ENCODE peak calls at places on chromosomes 12 and 14, in six cellular contexts. S is SHP77; E is PC-9; D is substantia nigra; W is activated T-cell treated with anti-CD3 and anti-CD28 coated beads, Interleukin-2, amount 50 U/mL, for 72 hours; V is ELR. M is an unnamed sample.

GRCh38 chr12:123950476-123951169 is 22.0 kb downstream of the CCDC92 start:
- DNase-seq in V (no peak), D (no peak), S (no peak), E (no peak), W (no peak), M (no peak)

GRCh38 chr12:67765969-67766368 is 117.4 kb downstream of the DYRK2 start:
- DNase-seq in S (no peak), D (no peak), E (no peak), W (no peak), V (no peak), M (no peak)

GRCh38 chr12:31644536-31644935 is 15.0 kb upstream of the ETFBKMT start:
- DNase-seq in W (no peak), D (no peak), S (no peak), E (no peak), V (no peak), M (no peak)

GRCh38 chr14:102507026-102507860 is 2.3 kb downstream of the ANKRD9 start:
- DNase-seq in E (no peak), W (no peak), V (no peak), D (no peak), S (no peak), M (no peak)

GRCh38 chr12:61523276-61523992 is 736.8 kb upstream of the USP15 start:
- DNase-seq in D (no peak), S (no peak), V (no peak), E (no peak), W (no peak), M (no peak)

GRCh38 chr14:32620724-32621123 is 291.6 kb downstream of the AKAP6 start:
- DNase-seq in S (no peak), E (no peak), W (no peak), D (no peak), V (peak), M (no peak)

GRCh38 chr14:28744126-28744525 is 22.5 kb upstream of the FOXG1 start:
- DNase-seq in E (no peak), V (no peak), D (no peak), S (no peak), W (no peak), M (no peak)

GRCh38 chr12:124725099-124725498 is 138.6 kb downstream of the SCARB1 start:
- DNase-seq in W (no peak), S (no peak), D (no peak), E (no peak), V (no peak), M (no peak)

GRCh38 chr12:29226621-29227020 is 77.5 kb downstream of the FAR2 start:
- DNase-seq in S (no peak), D (no peak), W (no peak), E (peak), V (no peak), M (no peak)

GRCh38 chr14:50560929-50561280 is 960 bp downstream of the ATL1 start:
- DNase-seq in W (peak), E (no peak), D (peak), V (peak), S (peak), M (peak)

GRCh38 chr14:91417983-91418386 is 365 bp upstream of the CCDC88C start:
- DNase-seq in D (no peak), V (no peak), S (no peak), W (peak), E (no peak), M (no peak)

M was measured in smooth muscle cell of the brain vasculature.